ENCODE peak calls at places on chromosomes 6 and 20, in four cellular contexts. J is sigmoid colon, U is neural progenitor cell, L is left lung. O is an unnamed sample.

GRCh38 chr20:45011108-45011526 is 44.8 kb downstream of the STK4 start:
- DNase-seq in U (peak; percentile 71), J (no peak), L (no peak), O (peak; percentile 14)

GRCh38 chr6:15872252-15873103 is 209.7 kb upstream of the DTNBP1 start:
- DNase-seq in U (no peak), J (no peak), L (no peak), O (no peak)

GRCh38 chr6:164523060-164523459 is 786.3 kb downstream of the C6orf118 start:
- DNase-seq in L (no peak), U (no peak), J (no peak), O (no peak)

GRCh38 chr20:62752181-62752670 is 43.6 kb downstream of the NTSR1 start:
- DNase-seq in J (no peak), U (peak; percentile 31), L (no peak), O (no peak)

GRCh38 chr6:39289490-39289889 is 24.7 kb downstream of the KCNK17 start:
- DNase-seq in U (no peak), J (no peak), L (no peak), O (no peak)

GRCh38 chr6:31877651-31878161 is 1.1 kb downstream of the SLC44A4 start:
- DNase-seq in U (no peak), J (peak; percentile 52), L (peak; percentile 78), O (no peak)

GRCh38 chr20:373171-373890 is 7.2 kb upstream of the TRIB3 start:
- DNase-seq in L (peak; percentile 67), U (no peak), J (no peak), O (no peak)

GRCh38 chr20:61869750-61870507 is 195.8 kb downstream of the TAF4 start:
- DNase-seq in U (no peak), L (no peak), J (no peak), O (no peak)

GRCh38 chr6:75135447-75135846 is 70.4 kb downstream of the COL12A1 start:
- DNase-seq in U (no peak), L (no peak), J (no peak), O (no peak)

GRCh38 chr6:35718354-35718695 is 18.5 kb upstream of the ARMC12 start:
- DNase-seq in J (peak; percentile 46), U (no peak), L (no peak), O (no peak)

DNA sequence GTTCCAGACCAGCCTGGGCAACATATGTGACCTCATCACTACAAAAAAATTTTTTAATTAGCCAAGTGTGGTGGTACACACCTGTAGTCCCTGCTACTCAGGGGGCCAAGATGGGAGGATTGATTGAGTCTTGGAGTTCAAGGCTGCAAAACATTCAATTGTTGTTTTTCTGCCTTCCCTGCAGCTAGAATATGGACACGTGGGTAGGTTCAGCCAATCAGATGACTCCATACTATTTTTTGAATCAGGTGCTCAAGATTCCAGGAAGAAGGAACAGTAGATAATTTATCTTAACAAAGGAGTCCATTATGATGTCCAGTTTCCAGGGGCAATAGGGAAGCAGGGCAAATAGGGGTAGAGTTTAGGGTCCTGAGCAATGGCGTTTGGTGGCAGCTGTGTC is 2.4 kb upstream of the DEFB119 start:
- DNase-seq in J (no peak), U (no peak), L (no peak), O (no peak)
- H3K9me3 ChIP-seq in J (no peaks in the 10 kb centered on the region), U (peaks cover 7% of the 10 kb centered on the region), L (no peaks in the 10 kb centered on the region), O (no peaks in the 10 kb centered on the region)

GRCh38 chr6:157982580-157983438 is 1.1 kb downstream of the SYNJ2 start:
- DNase-seq in J (peak; percentile 64), L (no peak), U (peak; percentile 39), O (no peak)

GRCh38 chr6:157982297-157982579 is 575 bp downstream of the SYNJ2 start:
- DNase-seq in L (no peak), U (peak; percentile 74), J (peak; percentile 73), O (no peak)

GRCh38 chr6:157981395-157982296 is at the start of gene SYNJ2:
- DNase-seq in L (peak; percentile 83), U (peak; percentile 89), J (peak; percentile 91), O (peak; percentile 66)

GRCh38 chr6:157981132-157981394 is 600 bp upstream of the SYNJ2 start:
- DNase-seq in L (no peak), J (peak; percentile 72), U (no peak), O (no peak)

GRCh38 chr6:157980288-157981131 is 1.2 kb upstream of the SYNJ2 start:
- DNase-seq in U (no peak), L (no peak), J (peak; percentile 63), O (no peak)
- H3K4me3 ChIP-seq in U (peak overlapping the region; percentile 69), L (peak overlapping the region; percentile 86), J (peak overlapping the region; percentile 83), O (peak overlapping the region; percentile 87)

GRCh38 chr20:19426356-19426755 is 213.9 kb downstream of the SLC24A3 start:
- DNase-seq in L (no peak), U (no peak), J (no peak), O (no peak)
- H3K4me1 ChIP-seq in L (no peaks in the 10 kb centered on the region), U (peaks cover 36% of the 10 kb centered on the region), J (peaks cover 7% of the 10 kb centered on the region), O (no peaks in the 10 kb centered on the region)

GRCh38 chr6:131900231-131900630 is 50.9 kb downstream of the CCN2 start:
- DNase-seq in U (no peak), J (no peak), L (no peak), O (no peak)

GRCh38 chr6:131894735-131895424 is 56.3 kb downstream of the CCN2 start:
- DNase-seq in J (no peak), L (no peak), U (no peak), O (no peak)

GRCh38 chr6:131893198-131893597 is 58.0 kb downstream of the CCN2 start:
- DNase-seq in U (no peak), J (no peak), L (no peak), O (no peak)

GRCh38 chr6:131898718-131899117 is 52.5 kb downstream of the CCN2 start:
- DNase-seq in J (no peak), U (no peak), L (no peak), O (no peak)

GRCh38 chr6:131897050-131897435 is 54.1 kb downstream of the CCN2 start:
- DNase-seq in U (no peak), J (no peak), L (no peak), O (no peak)
- H3K9me3 ChIP-seq in U (no peaks in the 10 kb centered on the region), J (no peaks in the 10 kb centered on the region), L (no peaks in the 10 kb centered on the region), O (no peaks in the 10 kb centered on the region)

DNA sequence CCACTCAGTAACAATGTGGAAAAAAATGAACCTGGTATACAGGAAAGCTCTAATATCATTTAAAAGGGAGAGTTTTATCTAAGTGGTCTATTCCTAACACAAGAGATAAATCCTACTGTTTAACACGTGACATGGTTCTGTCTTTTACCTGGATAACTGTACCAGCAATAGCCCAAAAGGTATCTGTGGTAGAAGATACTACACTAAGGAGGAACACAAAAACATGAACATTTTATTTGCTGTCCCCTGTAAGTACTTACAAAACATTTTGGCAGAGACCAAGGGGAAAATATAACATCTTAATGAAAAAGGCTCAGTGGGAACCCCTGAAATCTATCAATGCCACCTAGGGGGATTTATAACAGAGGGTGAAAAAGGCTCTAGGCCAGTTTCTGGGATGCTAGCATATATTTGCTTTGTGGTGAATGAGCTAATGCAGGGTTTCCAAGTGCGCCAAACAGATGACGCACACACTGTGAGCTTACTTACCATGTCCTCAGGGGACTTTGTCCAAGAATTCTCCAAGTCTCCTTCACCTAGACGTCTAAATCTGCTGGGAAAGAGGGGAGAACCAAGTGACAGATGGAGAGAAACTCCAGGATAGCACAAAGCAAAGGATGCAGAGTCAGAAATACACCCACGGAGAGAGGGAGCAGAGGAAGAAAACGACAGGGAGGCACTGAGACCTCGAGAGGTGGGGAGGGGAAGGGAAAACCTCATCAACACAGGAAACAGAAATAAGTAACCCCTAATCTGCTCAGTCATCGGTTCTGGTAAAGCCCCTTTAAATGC is 147.9 kb upstream of the PRND start:
- DNase-seq in U (no peak), L (no peak), J (peak; percentile 70), O (no peak)
- H3K4me3 ChIP-seq in U (no peak overlapping the region), L (no peak overlapping the region), J (no peak overlapping the region), O (no peak overlapping the region)

O was measured in CD8-positive, alpha-beta T cell.